ENCODE peak calls at places on chromosomes 7 and 10, in nine cellular contexts. F is tibial artery, V is adrenal gland, R is gastrocnemius medialis, A is tibial nerve, U is endothelial cell of umbilical vein, H is hepatocyte, K is prostate gland, C is psoas muscle. W is an unnamed sample.
A peak's percentile ranks its signal among the peaks of the same experiment; 100 is the strongest.

GRCh38 chr10:11631890-11632587 is 20.6 kb upstream of the USP6NL start:
- DNase-seq in H (no peak), C (no peak), F (no peak), A (no peak), R (no peak), K (no peak), V (no peak), U (no peak), W (no peak)

GRCh38 chr10:118754132-118754555 is 626 bp downstream of the CACUL1 start:
- DNase-seq in R (peak; percentile 76), C (peak; percentile 48), A (no peak), K (peak; percentile 53), U (peak; percentile 63), F (peak; percentile 37), H (peak; percentile 72), V (peak; percentile 70), W (peak; percentile 56)

GRCh38 chr10:69403519-69403918 is 13.2 kb downstream of the TACR2 start:
- DNase-seq in C (no peak), F (no peak), U (peak; percentile 66), K (no peak), R (no peak), A (no peak), V (no peak), H (no peak), W (no peak)

GRCh38 chr7:107660381-107661080 is at the start of gene SLC26A4:
- DNase-seq in K (no peak), V (no peak), F (no peak), R (no peak), H (peak; percentile 8), A (no peak), C (peak; percentile 11), U (no peak), W (no peak)

GRCh38 chr7:23275906-23276305 is 23.2 kb upstream of the MALSU1 start:
- DNase-seq in H (no peak), F (no peak), U (no peak), V (no peak), C (no peak), A (no peak), K (no peak), R (no peak), W (no peak)

GRCh38 chr10:7700577-7701125 is 2.5 kb upstream of the ITIH2 start:
- DNase-seq in U (no peak), A (no peak), C (no peak), F (no peak), K (no peak), V (no peak), H (peak; percentile 50), R (no peak), W (no peak)

GRCh38 chr10:131891196-131891928 is 9.4 kb upstream of the PPP2R2D start:
- DNase-seq in H (peak; percentile 67), C (no peak), R (no peak), A (no peak), V (no peak), F (no peak), U (no peak), K (no peak), W (no peak)

GRCh38 chr7:151181011-151181431 is 6.0 kb downstream of the ASB10 start:
- DNase-seq in C (no peak), V (no peak), F (no peak), U (no peak), R (no peak), A (no peak), K (no peak), H (no peak), W (no peak)

GRCh38 chr10:83553366-83553765 is 585.9 kb upstream of the GHITM start:
- DNase-seq in K (no peak), A (no peak), V (no peak), R (no peak), C (no peak), F (no peak), U (peak; percentile 40), H (no peak), W (no peak)

GRCh38 chr10:26090762-26091161 is 125.8 kb upstream of the GAD2 start:
- DNase-seq in K (no peak), C (no peak), H (no peak), U (no peak), F (no peak), R (no peak), A (no peak), V (no peak), W (no peak)

GRCh38 chr10:26430641-26431163 is 7.4 kb upstream of the APBB1IP start:
- DNase-seq in C (no peak), F (no peak), H (no peak), V (no peak), A (peak; percentile 33), K (no peak), U (no peak), R (no peak), W (no peak)

GRCh38 chr10:110522365-110522988 is 24.8 kb downstream of the DUSP5 start:
- DNase-seq in K (no peak), F (no peak), R (no peak), V (no peak), U (peak; percentile 29), A (no peak), H (no peak), C (no peak), W (no peak)

GRCh38 chr7:38186593-38187314 is 8.7 kb downstream of the STARD3NL start:
- DNase-seq in R (no peak), F (no peak), H (no peak), V (no peak), C (no peak), K (no peak), A (no peak), U (no peak), W (no peak)

GRCh38 chr7:38187794-38188472 is 9.9 kb downstream of the STARD3NL start:
- DNase-seq in R (no peak), F (no peak), V (no peak), K (no peak), U (no peak), A (no peak), C (no peak), H (no peak), W (no peak)

GRCh38 chr7:38189256-38189938 is 11.4 kb downstream of the STARD3NL start:
- DNase-seq in A (no peak), U (no peak), C (no peak), F (no peak), V (no peak), K (no peak), H (no peak), R (no peak), W (no peak)

GRCh38 chr7:38185395-38185920 is 7.4 kb downstream of the STARD3NL start:
- DNase-seq in R (no peak), F (no peak), K (no peak), V (no peak), C (no peak), H (no peak), U (no peak), A (no peak), W (no peak)

DNA sequence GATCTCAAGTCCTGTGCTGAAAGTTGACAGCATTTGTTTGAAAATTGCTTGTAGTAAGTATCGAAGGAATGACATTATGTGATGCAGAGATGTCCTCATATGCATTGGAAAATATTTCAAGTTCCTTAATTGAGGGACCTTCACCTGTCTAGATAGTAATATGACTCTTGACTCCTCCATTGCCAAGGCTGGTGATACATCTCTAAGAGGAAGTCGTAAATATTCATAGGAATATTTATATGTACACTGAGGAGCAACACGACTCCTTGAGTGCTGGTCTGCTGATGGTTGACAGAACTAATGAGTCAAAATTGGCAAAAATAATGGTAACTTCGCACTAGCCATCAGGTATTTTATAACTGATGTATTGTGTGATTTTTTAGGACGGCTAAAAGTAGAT is 7.9 kb downstream of the STARD3NL start:
- DNase-seq in V (no peak), C (no peak), A (no peak), R (no peak), K (no peak), H (no peak), U (no peak), F (no peak), W (no peak)
- H3K4me1 ChIP-seq in V (peaks cover 19% of the 10 kb centered on the region), C (peaks cover 44% of the 10 kb centered on the region), A (no peaks in the 10 kb centered on the region), R (peaks cover 27% of the 10 kb centered on the region), K (no peaks in the 10 kb centered on the region), H (peaks cover 5% of the 10 kb centered on the region), U (peaks cover 13% of the 10 kb centered on the region), F (peaks cover 3% of the 10 kb centered on the region), W (no peaks in the 10 kb centered on the region)

GRCh38 chr10:34739915-34740314 is 75.2 kb downstream of the PARD3 start:
- DNase-seq in K (peak; percentile 36), A (no peak), R (peak; percentile 79), H (peak; percentile 71), V (peak; percentile 33), C (peak; percentile 43), F (peak; percentile 28), U (peak; percentile 82), W (peak; percentile 35)
- H3K4me3 ChIP-seq in K (no peak overlapping the region), A (no peak overlapping the region), R (peak overlapping the region; percentile 1), H (no peak overlapping the region), V (no peak overlapping the region), C (peak overlapping the region; percentile 35), F (no peak overlapping the region), U (no peak overlapping the region), W (no peak overlapping the region)

GRCh38 chr10:97506214-97506991 is 7.7 kb downstream of the UBTD1 start:
- DNase-seq in R (no peak), U (no peak), F (no peak), H (no peak), V (no peak), C (no peak), K (no peak), A (no peak), W (no peak)
- TF ChIP-seq CTCF in R (no peak), U (no peak), F (no peak), H (no peak), V (no peak), C (no peak), K (no peak), A (no peak), W (no peak)

GRCh38 chr7:43298617-43299016 is 186.2 kb downstream of the HECW1 start:
- DNase-seq in H (no peak), F (no peak), C (no peak), V (no peak), K (no peak), U (no peak), A (no peak), R (no peak), W (no peak)

GRCh38 chr7:43294080-43294630 is 181.7 kb downstream of the HECW1 start:
- DNase-seq in V (peak; percentile 67), K (peak; percentile 72), U (no peak), R (peak; percentile 45), C (peak; percentile 19), A (no peak), F (no peak), H (peak; percentile 65), W (no peak)

GRCh38 chr7:43292384-43292783 is 179.9 kb downstream of the HECW1 start:
- DNase-seq in H (no peak), A (no peak), K (no peak), R (no peak), F (no peak), C (no peak), U (no peak), V (no peak), W (no peak)

GRCh38 chr7:43296306-43296705 is 183.9 kb downstream of the HECW1 start:
- DNase-seq in A (no peak), K (no peak), U (no peak), R (no peak), V (no peak), C (peak; percentile 20), H (no peak), F (no peak), W (no peak)

DNA sequence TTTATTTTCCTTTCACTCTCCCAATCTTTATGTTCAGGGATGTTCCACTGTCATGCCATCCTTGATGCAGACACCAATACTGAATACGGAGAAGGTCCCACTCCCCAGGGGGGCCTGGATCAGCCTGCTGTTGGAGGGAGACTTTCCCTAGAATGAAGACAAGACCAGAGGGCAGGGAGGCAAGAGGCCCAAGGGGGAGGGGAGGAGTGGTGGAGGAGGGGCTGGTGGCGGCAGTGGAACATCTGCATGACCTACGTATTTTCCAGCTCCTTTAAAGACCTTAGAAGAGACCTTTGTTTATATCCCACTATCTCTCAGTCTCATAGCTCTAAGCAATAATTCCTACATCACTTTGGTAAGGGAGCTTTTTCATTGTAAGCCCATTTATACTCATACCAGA is 183.0 kb downstream of the HECW1 start:
- DNase-seq in H (no peak), C (no peak), R (no peak), U (no peak), A (no peak), F (no peak), K (no peak), V (no peak), W (no peak)
- H3K4me1 ChIP-seq in H (no peaks in the 10 kb centered on the region), C (no peaks in the 10 kb centered on the region), R (no peaks in the 10 kb centered on the region), U (no peaks in the 10 kb centered on the region), A (no peaks in the 10 kb centered on the region), F (no peaks in the 10 kb centered on the region), K (no peaks in the 10 kb centered on the region), V (no peaks in the 10 kb centered on the region), W (no peaks in the 10 kb centered on the region)